ENCODE peak calls at places on chromosomes 1 and 21, in six cellular contexts. A, W, R, U, J and M are unnamed samples.

GRCh38 chr1:245085508-245086095 is 69.2 kb upstream of the KIF26B start:
- DNase-seq in A (peak; percentile 91), W (no peak), R (no peak), U (no peak), J (no peak), M (no peak)

GRCh38 chr1:119815361-119815760 is 4.1 kb upstream of the REG4 start:
- DNase-seq in A (no peak), W (no peak), R (no peak), U (no peak), J (no peak), M (no peak)

GRCh38 chr1:57839488-57839887 is 415.6 kb upstream of the DAB1 start:
- DNase-seq in A (no peak), W (no peak), R (no peak), U (no peak), J (no peak), M (no peak)

GRCh38 chr1:92538413-92539061 is 51.8 kb upstream of the GFI1 start:
- DNase-seq in A (peak; percentile 9), W (no peak), R (no peak), U (no peak), J (no peak), M (no peak)

GRCh38 chr21:41509206-41509496 is 1.2 kb upstream of the TMPRSS2 start:
- DNase-seq in A (no peak), W (no peak), R (no peak), U (no peak), J (no peak), M (no peak)

GRCh38 chr1:21584096-21584495 is 74.9 kb downstream of the ALPL start:
- DNase-seq in A (no peak), W (no peak), R (no peak), U (no peak), J (no peak), M (no peak)

GRCh38 chr1:100988121-100988520 is 37.5 kb downstream of the DPH5 start:
- DNase-seq in A (no peak), W (no peak), R (no peak), U (no peak), J (no peak), M (no peak)

GRCh38 chr1:152623203-152623844 is 421 bp upstream of the LCE3A start:
- DNase-seq in A (no peak), W (no peak), R (no peak), U (no peak), J (peak; percentile 45), M (no peak)

GRCh38 chr1:26022994-26023393 is 1.4 kb downstream of the EXTL1 start:
- DNase-seq in A (no peak), W (no peak), R (no peak), U (no peak), J (no peak), M (no peak)

DNA sequence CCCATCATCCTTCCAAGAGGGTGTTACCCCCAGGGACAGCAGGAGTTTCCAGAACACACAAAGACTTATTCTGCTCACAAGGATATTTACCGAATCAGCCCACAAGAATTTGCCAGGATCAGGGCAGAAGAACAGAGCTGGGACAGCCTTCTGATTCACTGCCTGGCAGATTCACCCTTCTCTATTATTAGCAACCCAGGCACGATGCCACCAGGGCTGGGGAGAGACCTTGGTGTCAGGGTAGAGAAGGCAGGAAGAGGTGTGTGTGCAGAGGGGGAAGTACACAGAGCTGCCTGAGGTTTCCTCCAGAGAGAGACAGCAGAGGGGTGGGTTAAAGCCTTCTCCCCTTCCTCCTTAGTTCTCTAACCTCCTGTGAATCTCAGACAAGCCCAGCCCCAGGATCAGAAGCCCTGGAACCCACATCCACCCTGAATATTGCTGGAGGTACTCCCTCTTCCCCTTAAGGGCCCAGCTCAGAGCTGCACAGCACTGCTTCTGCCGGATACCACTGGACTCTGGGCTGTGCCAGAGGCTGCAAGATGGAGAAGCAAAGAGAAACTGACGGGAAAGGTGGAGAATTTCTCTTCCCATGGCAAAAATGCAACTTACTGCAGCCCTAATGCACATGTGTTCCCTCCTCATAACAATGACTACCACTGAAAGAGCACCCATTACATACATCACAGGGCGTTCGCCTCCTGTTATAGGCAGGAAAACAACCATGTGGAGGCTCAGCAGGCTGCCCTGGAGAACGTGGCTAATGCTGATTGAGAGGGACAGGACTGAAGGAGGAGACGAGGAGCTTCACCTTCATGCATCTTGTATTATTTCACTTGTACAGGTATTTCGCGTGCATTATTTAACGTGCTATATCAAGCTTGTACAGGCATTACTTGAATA is 61.7 kb downstream of the ITPKB start:
- DNase-seq in A (peak; percentile 68), W (peak; percentile 66), R (peak; percentile 89), U (peak; percentile 83), J (peak; percentile 93), M (peak; percentile 91)
- TF ChIP-seq CTCF in A (no peak), W (no peak), R (no peak), U (no peak), J (no peak), M (no peak)

DNA sequence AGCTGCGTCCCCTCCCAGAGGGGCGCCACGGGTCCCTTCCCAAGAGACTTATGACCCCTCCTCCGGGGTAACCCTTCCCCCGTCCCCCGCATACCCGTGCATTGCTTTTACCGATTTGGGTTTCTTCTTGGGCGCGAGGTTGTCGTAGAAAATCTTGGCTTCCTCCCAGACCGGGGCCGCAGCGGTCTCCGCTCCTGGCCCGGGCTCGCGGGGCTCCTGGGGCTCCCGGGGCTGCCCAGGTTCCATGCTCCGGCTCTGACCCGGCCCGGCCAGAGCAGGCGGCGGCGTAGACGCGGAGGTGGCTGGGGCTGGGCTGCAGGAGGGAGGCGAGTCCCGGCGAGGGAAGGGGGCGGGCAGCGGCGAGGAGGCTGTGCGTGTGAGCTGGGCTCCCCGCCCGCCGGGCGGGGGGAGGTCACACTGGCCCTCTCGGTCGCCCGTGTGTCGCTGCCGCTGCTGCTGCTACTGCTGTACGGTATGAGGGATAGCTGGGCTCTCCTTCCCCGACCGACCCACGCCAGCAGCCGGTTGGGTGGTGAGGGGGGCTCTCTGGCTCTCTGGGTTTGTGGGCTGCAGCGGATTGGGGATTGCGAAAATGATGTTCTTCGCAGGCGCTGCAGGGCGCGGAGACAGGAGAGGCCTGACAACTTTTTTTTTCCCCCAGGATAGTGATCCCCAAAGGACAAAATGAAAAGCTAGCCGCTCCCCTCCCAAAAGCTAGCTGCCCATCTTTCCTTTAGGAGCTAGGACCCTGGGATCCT is at the start of gene NT5C1A:
- DNase-seq in A (no peak), W (no peak), R (no peak), U (peak; percentile 76), J (peak; percentile 81), M (no peak)
- TF ChIP-seq CTCF in A (no peak), W (no peak), R (no peak), U (no peak), J (no peak), M (no peak)

GRCh38 chr1:234231893-234232276 is 141.4 kb upstream of the COA6 start:
- DNase-seq in A (no peak), W (no peak), R (no peak), U (no peak), J (no peak), M (no peak)
- TF ChIP-seq CTCF in A (no peak), W (no peak), R (no peak), U (no peak), J (no peak), M (no peak)

DNA sequence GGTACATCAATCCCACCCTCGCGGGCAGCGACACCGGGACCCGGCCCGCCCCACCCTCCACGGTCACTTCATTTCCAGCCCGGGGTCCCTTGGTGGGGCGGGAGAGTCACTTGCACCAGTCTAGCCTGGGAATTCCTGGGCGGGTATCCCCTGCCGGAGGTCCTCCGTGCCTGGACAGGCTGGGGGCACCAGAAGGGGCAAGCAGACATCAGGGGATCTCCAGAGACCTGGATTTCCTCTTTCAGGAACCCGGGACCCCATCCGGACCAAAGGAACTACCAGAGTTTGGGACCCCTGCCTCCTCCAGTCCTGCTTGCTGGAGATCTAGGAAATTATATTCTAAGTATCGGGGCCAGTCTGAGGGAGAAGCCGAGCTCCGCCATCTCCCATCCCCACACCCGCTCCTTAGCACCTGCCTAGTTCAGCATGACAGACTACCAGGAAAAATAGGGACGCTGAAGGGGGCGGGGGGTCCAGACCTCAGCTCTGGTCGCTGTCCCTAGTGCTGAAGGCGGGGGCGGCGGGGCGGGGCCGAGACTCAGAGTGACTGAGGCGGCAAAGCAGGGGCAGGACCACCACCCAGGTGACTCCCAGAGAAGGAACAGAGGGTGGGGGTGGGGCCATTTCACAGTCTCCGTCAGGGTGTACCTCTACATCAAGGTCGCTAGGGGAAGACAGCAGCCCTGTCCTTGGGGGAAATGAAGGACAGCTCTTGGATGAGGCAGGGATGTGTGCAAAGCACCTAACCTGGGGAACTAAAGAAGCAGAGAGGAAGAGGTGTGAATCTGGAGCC is 829 bp downstream of the HCN3 start:
- DNase-seq in A (peak; percentile 23), W (no peak), R (peak; percentile 75), U (peak; percentile 50), J (peak; percentile 64), M (no peak)
- TF ChIP-seq CTCF in A (peak; percentile 37), W (peak; percentile 23), R (peak; percentile 28), U (peak; percentile 23), J (no peak), M (peak; percentile 21)

GRCh38 chr1:226870323-226871046 is at the start of gene PSEN2:
- DNase-seq in A (peak; percentile 43), W (peak; percentile 20), R (peak; percentile 82), U (peak; percentile 76), J (peak; percentile 89), M (no peak)
- TF ChIP-seq CTCF in A (no peak), W (peak; percentile 31), R (peak; percentile 20), U (peak; percentile 58), J (peak; percentile 33), M (peak; percentile 33)

DNA sequence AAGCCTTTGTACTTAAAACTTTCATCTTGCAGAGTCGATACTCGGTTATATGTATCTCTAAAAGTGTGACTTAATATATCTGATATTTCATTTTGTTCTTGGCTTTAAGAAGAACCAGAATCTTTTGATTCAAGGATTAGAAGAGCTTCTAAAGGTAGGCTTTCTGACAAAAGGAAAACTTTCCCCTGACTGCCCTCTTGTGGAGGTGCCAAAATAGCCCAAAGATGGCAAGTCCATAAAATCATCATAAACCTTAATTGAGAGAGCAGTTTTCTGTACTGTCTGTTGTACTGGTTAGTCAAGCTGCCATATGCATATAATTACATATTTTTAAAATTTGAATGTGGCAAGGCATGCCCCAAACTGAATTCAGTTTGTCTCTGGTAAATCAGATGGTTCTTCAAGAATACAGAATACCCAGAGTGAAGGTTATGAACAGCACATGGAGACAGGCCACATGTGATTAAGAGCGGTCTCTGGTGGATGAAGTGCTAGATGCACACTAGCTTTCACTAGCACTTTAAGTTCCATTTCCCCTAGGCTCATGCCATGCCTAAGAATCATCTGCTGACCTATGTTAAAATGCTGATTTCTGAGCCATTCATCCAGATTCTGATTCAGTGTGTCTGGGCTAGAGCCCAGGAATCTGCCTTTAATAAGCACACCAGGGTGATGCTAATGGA is 27.7 kb upstream of the ELAVL4 start:
- DNase-seq in A (no peak), W (no peak), R (no peak), U (no peak), J (no peak), M (no peak)
- TF ChIP-seq CTCF in A (no peak), W (no peak), R (no peak), U (peak; percentile 57), J (no peak), M (no peak)

DNA sequence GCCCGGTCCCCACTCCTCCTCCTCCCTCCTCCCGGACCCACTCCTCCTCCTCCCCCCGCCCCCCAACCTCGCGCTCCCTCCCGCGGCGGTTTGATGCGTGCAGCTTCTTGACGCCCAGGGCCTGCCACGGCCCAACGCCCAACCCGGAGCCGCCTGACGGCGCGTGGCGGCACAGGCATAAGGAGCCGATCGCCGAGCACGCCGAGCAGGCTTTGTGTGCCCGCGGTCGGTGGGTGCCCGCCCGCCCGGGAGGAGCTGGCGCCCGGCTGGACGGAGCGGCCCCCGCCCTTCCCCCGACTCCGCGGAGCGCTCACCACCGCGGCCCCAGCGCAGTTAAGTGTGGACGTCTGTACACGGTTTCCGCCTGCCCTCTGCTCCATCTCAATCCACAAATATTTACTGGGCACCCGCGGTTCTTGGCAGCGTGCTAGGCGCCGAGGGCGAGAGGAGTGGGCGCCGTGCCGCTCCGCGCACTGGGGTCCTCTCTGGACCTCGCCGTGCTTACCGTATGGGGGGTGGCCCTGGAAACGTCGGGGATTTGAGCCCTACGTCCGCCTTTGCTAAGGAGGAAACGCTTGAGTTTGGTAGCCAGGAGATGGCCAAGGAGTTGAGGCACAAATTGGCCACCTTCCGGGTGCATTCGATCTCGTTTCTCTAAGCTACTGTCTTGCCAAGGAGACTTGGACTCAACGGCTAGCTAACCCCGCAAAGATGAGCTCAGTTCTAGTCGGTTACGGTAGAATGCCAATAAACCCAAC is 428 bp upstream of the HDGF start:
- DNase-seq in A (peak; percentile 97), W (peak; percentile 89), R (peak; percentile 99), U (peak; percentile 99), J (peak; percentile 99), M (peak; percentile 95)
- TF ChIP-seq CTCF in A (no peak), W (peak; percentile 8), R (no peak), U (no peak), J (no peak), M (no peak)